ENCODE peak calls at places on chromosome 6, in four cellular contexts. One of them, this sample, is unnamed.

GRCh38 chr6:170128811-170129681 is 161.8 kb downstream of the DLL1 start:
- DNase-seq in non-pigmented ciliary epithelial cell: no peak
- DNase-seq in EL: no peak
- DNase-seq in hippocampal formation: no peak
- DNase-seq in this sample: no peak

GRCh38 chr6:2744206-2744771 is 6.4 kb downstream of the MYLK4 start:
- DNase-seq in non-pigmented ciliary epithelial cell: no peak
- DNase-seq in EL: no peak
- DNase-seq in hippocampal formation: no peak
- DNase-seq in this sample: no peak

GRCh38 chr6:14661188-14661587 is 543.6 kb downstream of the CD83 start:
- DNase-seq in non-pigmented ciliary epithelial cell: no peak
- DNase-seq in EL: peak; percentile 36
- DNase-seq in hippocampal formation: no peak
- DNase-seq in this sample: peak; percentile 4

GRCh38 chr6:38522322-38522721 is 117.4 kb downstream of the BTBD9 start:
- DNase-seq in non-pigmented ciliary epithelial cell: no peak
- DNase-seq in EL: no peak
- DNase-seq in hippocampal formation: no peak
- DNase-seq in this sample: no peak

GRCh38 chr6:27157461-27158315 is 89.8 kb upstream of the PRSS16 start:
- DNase-seq in non-pigmented ciliary epithelial cell: no peak
- DNase-seq in EL: peak; percentile 83
- DNase-seq in hippocampal formation: peak; percentile 35
- DNase-seq in this sample: peak; percentile 90

GRCh38 chr6:143336446-143337152 is 113.9 kb downstream of the ADAT2 start:
- DNase-seq in non-pigmented ciliary epithelial cell: no peak
- DNase-seq in EL: peak; percentile 81
- DNase-seq in hippocampal formation: no peak
- DNase-seq in this sample: no peak

GRCh38 chr6:153103256-153103655 is 27.8 kb downstream of the RGS17 start:
- DNase-seq in non-pigmented ciliary epithelial cell: no peak
- DNase-seq in EL: no peak
- DNase-seq in hippocampal formation: no peak
- DNase-seq in this sample: no peak

GRCh38 chr6:154399097-154399496 is 42.5 kb upstream of the IPCEF1 start:
- DNase-seq in non-pigmented ciliary epithelial cell: no peak
- DNase-seq in EL: peak; percentile 65
- DNase-seq in hippocampal formation: no peak
- DNase-seq in this sample: no peak

GRCh38 chr6:100549406-100550167 is 84.9 kb upstream of the SIM1 start:
- DNase-seq in non-pigmented ciliary epithelial cell: peak; percentile 63
- DNase-seq in EL: peak; percentile 80
- DNase-seq in hippocampal formation: no peak
- DNase-seq in this sample: no peak

GRCh38 chr6:39416728-39417127 is 94.2 kb upstream of the KCNK16 start:
- DNase-seq in non-pigmented ciliary epithelial cell: no peak
- DNase-seq in EL: peak; percentile 98
- DNase-seq in hippocampal formation: no peak
- DNase-seq in this sample: no peak

GRCh38 chr6:42969431-42969830 is 8.9 kb downstream of the GNMT start:
- DNase-seq in non-pigmented ciliary epithelial cell: no peak
- DNase-seq in EL: no peak
- DNase-seq in hippocampal formation: no peak
- DNase-seq in this sample: no peak

GRCh38 chr6:157405986-157406385 is 25.0 kb downstream of the ZDHHC14 start:
- DNase-seq in non-pigmented ciliary epithelial cell: peak; percentile 55
- DNase-seq in EL: peak; percentile 69
- DNase-seq in hippocampal formation: no peak
- DNase-seq in this sample: no peak

GRCh38 chr6:3230275-3231212 is 3.1 kb upstream of the TUBB2B start:
- DNase-seq in non-pigmented ciliary epithelial cell: no peak
- DNase-seq in EL: peak; percentile 46
- DNase-seq in hippocampal formation: peak; percentile 71
- DNase-seq in this sample: no peak

GRCh38 chr6:24205020-24205492 is 79.0 kb downstream of the NRSN1 start:
- DNase-seq in non-pigmented ciliary epithelial cell: peak; percentile 2
- DNase-seq in EL: peak; percentile 34
- DNase-seq in hippocampal formation: peak; percentile 32
- DNase-seq in this sample: no peak

GRCh38 chr6:168047841-168048723 is 30.9 kb downstream of the FRMD1 start:
- DNase-seq in non-pigmented ciliary epithelial cell: no peak
- DNase-seq in EL: no peak
- DNase-seq in hippocampal formation: peak; percentile 61
- DNase-seq in this sample: no peak